ENCODE peak calls at places on chromosomes 6 and 20, in ten cellular contexts. S is natural killer cell, B is BE2C, J is lower lobe of right lung, V is endothelial cell, U is adrenal gland, W is astrocyte of the spinal cord, I is fibroblast of pulmonary artery, O is AG04450, Q is BJ. D is an unnamed sample.

GRCh38 chr6:64113703-64114102 is 478.1 kb downstream of the PHF3 start:
- DNase-seq in S (no peak), B (no peak), J (no peak), V (no peak), U (no peak), W (no peak), I (no peak), O (no peak), Q (no peak), D (no peak)

GRCh38 chr6:9634776-9635175 is 780.1 kb downstream of the TFAP2A start:
- DNase-seq in S (no peak), B (no peak), J (no peak), V (no peak), U (no peak), W (no peak), I (no peak), O (no peak), Q (no peak), D (no peak)

GRCh38 chr6:116313377-116313776 is 33.6 kb upstream of the TSPYL1 start:
- DNase-seq in S (no peak), B (no peak), J (no peak), V (no peak), U (no peak), W (peak; percentile 17), I (no peak), O (no peak), Q (peak; percentile 44), D (no peak)

GRCh38 chr6:43265564-43265963 is 22.3 kb downstream of the TTBK1 start:
- DNase-seq in S (no peak), B (no peak), J (no peak), V (no peak), U (no peak), W (no peak), I (no peak), O (no peak), Q (no peak), D (no peak)

GRCh38 chr20:44536139-44536538 is 14.3 kb upstream of the SERINC3 start:
- DNase-seq in S (no peak), B (no peak), J (no peak), V (no peak), U (no peak), W (no peak), I (no peak), O (no peak), Q (no peak), D (no peak)

GRCh38 chr20:56271974-56272373 is 23.4 kb downstream of the MC3R start:
- DNase-seq in S (no peak), B (no peak), J (no peak), V (no peak), U (no peak), W (no peak), I (no peak), O (no peak), Q (no peak), D (no peak)

GRCh38 chr6:143678980-143679379 is 1.2 kb downstream of the PHACTR2 start:
- DNase-seq in S (no peak), B (no peak), J (no peak), V (no peak), U (no peak), W (no peak), I (no peak), O (no peak), Q (no peak), D (no peak)

GRCh38 chr20:57685134-57685851 is 24.5 kb downstream of the PMEPA1 start:
- DNase-seq in S (no peak), B (no peak), J (no peak), V (no peak), U (no peak), W (peak; percentile 41), I (no peak), O (no peak), Q (no peak), D (no peak)

DNA sequence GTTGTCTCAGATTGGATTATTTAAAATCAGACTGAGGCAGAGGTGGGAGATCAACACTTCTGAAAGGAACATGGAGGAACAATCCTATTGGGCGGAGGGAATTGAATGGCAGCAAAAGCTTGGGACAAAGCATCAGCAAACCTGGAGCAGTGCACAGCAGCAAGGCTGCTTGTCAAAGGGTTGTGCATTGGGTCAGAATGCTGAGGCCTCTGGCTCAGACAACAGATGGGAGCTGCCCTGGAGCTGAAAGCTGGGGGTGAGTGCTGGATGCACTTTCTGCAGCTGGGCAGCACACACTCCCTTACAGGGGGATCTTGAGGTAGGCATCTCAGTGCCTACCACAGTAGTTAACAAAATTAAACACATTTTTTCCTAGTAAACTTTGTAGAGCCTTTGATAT is 634.4 kb upstream of the MMS22L start:
- DNase-seq in S (no peak), B (no peak), J (no peak), V (no peak), U (no peak), W (no peak), I (no peak), O (no peak), Q (no peak), D (no peak)
- TF ChIP-seq CTCF in S (no peak), B (no peak), J (no peak), V (no peak), U (no peak), W (no peak), I (no peak), O (no peak), Q (no peak), D (no peak)

DNA sequence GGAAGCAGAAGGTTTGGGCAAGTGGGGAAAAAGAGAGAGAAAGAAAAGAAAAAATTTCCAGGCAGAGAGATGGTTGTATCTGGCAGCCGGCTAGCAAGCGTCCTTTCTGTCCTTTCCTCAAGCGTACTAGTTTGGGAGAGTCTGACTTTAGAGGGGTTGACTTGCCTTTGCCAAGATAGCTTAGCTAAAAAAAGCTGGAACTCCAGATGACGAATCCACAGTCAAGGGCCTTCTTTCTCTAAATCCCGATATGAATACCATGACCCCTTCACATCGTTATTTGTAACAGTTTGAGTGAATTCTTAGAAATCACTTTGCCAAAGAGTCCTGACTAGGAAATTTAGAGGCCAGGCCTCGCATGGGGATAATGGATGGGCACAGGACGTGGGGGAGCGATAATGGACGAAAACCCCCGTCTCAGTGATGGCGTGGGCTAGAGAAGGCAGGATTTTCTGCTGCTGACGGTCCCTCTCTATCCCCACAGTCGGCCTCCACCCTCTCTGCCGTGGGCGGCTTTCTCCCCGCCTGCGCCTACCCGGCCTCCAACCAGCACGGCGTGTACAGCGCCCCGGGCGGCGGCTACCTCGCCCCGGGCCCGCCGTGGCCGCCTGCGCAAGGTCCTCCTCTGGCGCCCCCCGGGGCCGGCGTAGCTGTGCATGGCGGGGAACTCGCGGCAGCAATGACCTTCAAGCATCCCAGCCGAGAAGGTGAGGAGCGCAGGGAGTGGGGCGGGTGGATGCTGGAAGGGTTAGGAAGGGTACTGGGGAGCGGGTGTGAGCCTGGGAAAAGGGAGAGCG is 3.5 kb downstream of the PAX1 start:
- DNase-seq in S (no peak), B (no peak), J (no peak), V (no peak), U (no peak), W (no peak), I (no peak), O (no peak), Q (no peak), D (no peak)
- TF ChIP-seq CTCF in S (no peak), B (no peak), J (no peak), V (no peak), U (no peak), W (no peak), I (no peak), O (no peak), Q (no peak), D (no peak)

GRCh38 chr6:26490576-26490964 is 9.5 kb upstream of the BTN1A1 start:
- DNase-seq in S (no peak), B (no peak), J (no peak), V (no peak), U (no peak), W (no peak), I (no peak), O (no peak), Q (no peak), D (no peak)

GRCh38 chr6:26491604-26492003 is 8.5 kb upstream of the BTN1A1 start:
- DNase-seq in S (no peak), B (no peak), J (no peak), V (no peak), U (no peak), W (no peak), I (no peak), O (no peak), Q (no peak), D (no peak)

GRCh38 chr6:26489926-26490575 is 10.1 kb upstream of the BTN1A1 start:
- DNase-seq in S (no peak), B (no peak), J (no peak), V (no peak), U (no peak), W (no peak), I (no peak), O (no peak), Q (no peak), D (no peak)

GRCh38 chr6:26494117-26494516 is 6.0 kb upstream of the BTN1A1 start:
- DNase-seq in S (no peak), B (no peak), J (no peak), V (no peak), U (no peak), W (no peak), I (no peak), O (no peak), Q (no peak), D (no peak)

DNA sequence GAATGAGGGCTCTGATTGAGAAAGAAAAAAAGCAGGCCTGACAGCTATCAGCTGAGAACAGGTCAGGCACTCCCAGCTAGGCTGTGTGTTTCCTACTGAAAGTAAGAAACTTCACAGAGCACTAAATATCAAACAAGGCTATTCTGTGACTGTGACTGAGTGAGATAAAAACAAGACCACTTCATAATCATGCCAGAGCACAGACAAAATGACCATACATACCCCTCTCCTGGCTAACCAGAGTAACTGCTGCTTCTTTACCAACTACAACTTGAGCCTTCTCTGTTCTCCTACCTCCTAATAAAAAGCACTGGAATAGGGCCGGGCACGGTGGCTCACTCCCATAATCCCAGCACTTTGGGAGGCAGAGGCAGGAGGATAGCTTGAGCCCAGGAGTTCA is 6.8 kb upstream of the BTN1A1 start:
- DNase-seq in S (no peak), B (no peak), J (no peak), V (no peak), U (no peak), W (no peak), I (peak; percentile 44), O (no peak), Q (no peak), D (no peak)
- TF ChIP-seq CTCF in S (no peak), B (peak; percentile 32), J (peak; percentile 11), V (no peak), U (no peak), W (peak; percentile 39), I (peak; percentile 28), O (peak; percentile 46), Q (peak; percentile 19), D (peak; percentile 35)

DNA sequence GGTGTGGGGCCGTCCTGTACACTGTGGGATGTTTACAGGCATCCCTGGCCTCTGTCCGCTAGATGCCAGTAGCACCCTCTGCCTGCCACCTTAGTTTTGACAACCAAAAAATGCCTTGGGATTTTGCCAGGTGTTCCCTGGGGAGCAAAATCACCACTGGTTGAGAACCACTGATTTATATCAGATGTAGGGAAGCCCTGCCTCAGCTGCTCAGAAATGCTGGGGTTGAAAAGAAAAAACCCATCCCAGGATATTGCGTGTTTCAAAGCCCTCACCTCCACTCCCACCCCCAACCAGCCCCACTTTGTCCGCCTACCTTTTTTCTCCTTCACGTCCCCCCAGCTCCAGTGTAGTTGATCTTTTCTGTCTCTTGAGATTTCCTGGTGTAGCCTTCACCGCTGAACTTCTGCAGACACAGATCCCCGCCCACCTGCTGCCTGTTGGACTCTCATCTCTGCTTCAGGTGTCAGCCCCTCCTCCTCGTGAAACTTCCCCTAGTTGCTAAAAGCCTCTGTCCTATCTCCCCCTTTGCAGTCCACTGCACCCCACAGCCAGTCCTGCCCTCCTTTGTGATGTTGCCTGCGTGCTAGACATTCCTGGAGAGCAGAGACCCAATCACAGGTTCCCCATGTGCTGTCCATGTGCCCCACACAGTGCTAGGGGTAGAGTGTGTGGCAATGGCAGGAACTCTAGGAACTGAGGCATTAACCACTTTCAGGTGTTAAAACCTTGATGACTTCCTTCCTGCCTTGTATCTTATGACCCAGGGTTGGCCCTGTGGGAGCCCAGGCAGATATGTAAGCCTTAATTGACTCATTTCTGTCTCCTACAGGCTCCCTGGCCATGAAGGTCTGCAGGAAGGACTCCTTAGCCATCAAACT is 98.9 kb downstream of the TBC1D7 start:
- DNase-seq in S (peak; percentile 20), B (peak; percentile 44), J (no peak), V (no peak), U (peak; percentile 2), W (no peak), I (peak; percentile 11), O (no peak), Q (no peak), D (peak; percentile 83)
- TF ChIP-seq CTCF in S (no peak), B (peak; percentile 44), J (no peak), V (no peak), U (no peak), W (no peak), I (no peak), O (peak; percentile 14), Q (peak; percentile 9), D (no peak)

D was measured in activated CD8-positive, alpha-beta T cell treated with anti-CD3 and anti-CD28 coated beads for 36 hours.